ENCODE peak calls at places on chromosome 17, in six cellular contexts. U is AG10803; M is fibroblast of pulmonary artery; Q is fibroblast of the aortic adventitia; N is CD8-positive, alpha-beta T cell; J is prostate gland. C is an unnamed sample.

GRCh38 chr17:27506348-27507218 is 50.3 kb downstream of the KSR1 start:
- DNase-seq in N (no peak), Q (no peak), U (no peak), J (no peak), M (no peak), C (no peak)

GRCh38 chr17:58661499-58661898 is 30.3 kb downstream of the TEX14 start:
- DNase-seq in M (no peak), N (no peak), J (no peak), Q (no peak), U (no peak), C (no peak)

GRCh38 chr17:12522743-12523181 is 142.9 kb upstream of the MYOCD start:
- DNase-seq in Q (peak), J (peak), N (no peak), U (peak), M (peak), C (peak)

GRCh38 chr17:10600551-10600950 is 51.1 kb upstream of the MYH2 start:
- DNase-seq in J (no peak), M (peak), U (peak), Q (peak), N (no peak), C (peak)

GRCh38 chr17:35312790-35313711 is 60.4 kb downstream of the SLFN11 start:
- DNase-seq in N (peak), M (peak), Q (peak), U (peak), J (peak), C (peak)

GRCh38 chr17:4405699-4406098 is 28.0 kb upstream of the SPNS3 start:
- DNase-seq in U (no peak), M (no peak), Q (no peak), J (no peak), N (no peak), C (no peak)

GRCh38 chr17:3885970-3886369 is 6.9 kb downstream of the CAMKK1 start:
- DNase-seq in M (peak), N (no peak), J (no peak), U (peak), Q (peak), C (peak)

GRCh38 chr17:5419959-5420653 is at the start of gene RPAIN:
- DNase-seq in Q (no peak), U (peak), M (peak), N (peak), J (peak), C (peak)

GRCh38 chr17:57530508-57530907 is 214.6 kb downstream of the CCDC182 start:
- DNase-seq in N (no peak), U (peak), Q (no peak), J (no peak), M (peak), C (no peak)

GRCh38 chr17:7241783-7242716 is at the start of gene GABARAP:
- DNase-seq in J (peak), M (peak), Q (peak), N (peak), U (peak), C (peak)

GRCh38 chr17:20944014-20944905 is 98.6 kb downstream of the USP22 start:
- DNase-seq in M (no peak), U (no peak), J (peak), Q (no peak), N (no peak), C (no peak)

GRCh38 chr17:76270127-76270592 is 5.0 kb downstream of the UBALD2 start:
- DNase-seq in Q (no peak), J (no peak), M (no peak), N (peak), U (no peak), C (no peak)

GRCh38 chr17:4033751-4034251 is 69.6 kb upstream of the ATP2A3 start:
- DNase-seq in N (no peak), Q (no peak), M (no peak), U (no peak), J (no peak), C (no peak)

GRCh38 chr17:2967515-2967914 is 95.9 kb downstream of the OR1D5 start:
- DNase-seq in N (no peak), Q (peak), M (no peak), U (no peak), J (no peak), C (no peak)

GRCh38 chr17:27236710-27237315 is 57.1 kb upstream of the WSB1 start:
- DNase-seq in U (peak), Q (peak), N (peak), J (peak), M (peak), C (peak)

GRCh38 chr17:7440113-7440822 is 956 bp downstream of the FGF11 start:
- DNase-seq in U (no peak), M (no peak), Q (peak), N (peak), J (peak), C (peak)

GRCh38 chr17:56891751-56892150 is 22.1 kb downstream of the TRIM25 start:
- DNase-seq in J (no peak), Q (no peak), M (no peak), U (no peak), N (peak), C (peak)

GRCh38 chr17:9232591-9233270 is 211.4 kb downstream of the NTN1 start:
- DNase-seq in N (no peak), Q (no peak), J (no peak), U (peak), M (no peak), C (no peak)

GRCh38 chr17:14513835-14514234 is 213.0 kb downstream of the HS3ST3B1 start:
- DNase-seq in U (no peak), Q (no peak), M (no peak), N (no peak), J (no peak), C (no peak)

DNA sequence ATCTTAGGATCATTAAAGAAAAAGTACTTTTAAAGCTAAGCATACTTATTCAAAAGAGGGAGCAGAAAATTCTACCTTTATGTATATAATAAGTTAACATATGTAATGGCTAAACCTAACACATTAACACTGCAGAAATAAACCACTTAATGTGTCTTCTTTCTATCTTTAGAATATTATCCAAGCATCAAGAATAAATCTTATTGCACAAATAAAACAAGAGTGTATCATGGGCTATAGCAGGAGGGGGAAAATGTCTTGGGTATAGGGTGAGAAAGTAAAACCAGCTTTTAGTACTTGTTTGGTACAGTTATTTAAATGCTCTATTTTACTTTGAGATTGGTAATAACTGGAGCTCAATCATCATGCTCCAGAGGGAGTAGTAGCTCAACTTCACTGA is 10.9 kb downstream of the PRKCA start:
- DNase-seq in M (no peak), Q (no peak), J (no peak), U (no peak), N (no peak), C (no peak)
- TF ChIP-seq CTCF in M (no peak), Q (no peak), J (no peak), U (no peak), N (no peak), C (no peak)

GRCh38 chr17:44314524-44314868 is 6.1 kb downstream of the RUNDC3A start:
- DNase-seq in U (no peak), Q (no peak), M (no peak), J (no peak), N (no peak), C (no peak)
- H3K4me3 ChIP-seq in U (no peak), Q (no peak), M (no peak), J (no peak), N (peak), C (no peak)

GRCh38 chr17:30570596-30571265 is 93.5 kb downstream of the GOSR1 start:
- DNase-seq in M (no peak), J (no peak), N (no peak), U (no peak), Q (no peak), C (no peak)

GRCh38 chr17:30559656-30560055 is 82.4 kb downstream of the GOSR1 start:
- DNase-seq in U (no peak), J (no peak), Q (no peak), M (no peak), N (no peak), C (no peak)

GRCh38 chr17:30570191-30570590 is 93.0 kb downstream of the GOSR1 start:
- DNase-seq in M (no peak), N (no peak), Q (no peak), U (no peak), J (no peak), C (no peak)

GRCh38 chr17:30567231-30568116 is 90.3 kb downstream of the GOSR1 start:
- DNase-seq in Q (no peak), N (no peak), M (no peak), J (no peak), U (no peak), C (no peak)

GRCh38 chr17:30565073-30565935 is 88.1 kb downstream of the GOSR1 start:
- DNase-seq in N (no peak), Q (no peak), J (no peak), U (no peak), M (peak), C (no peak)
- TF ChIP-seq CTCF in N (no peak), Q (no peak), J (no peak), U (no peak), M (peak), C (no peak)

DNA sequence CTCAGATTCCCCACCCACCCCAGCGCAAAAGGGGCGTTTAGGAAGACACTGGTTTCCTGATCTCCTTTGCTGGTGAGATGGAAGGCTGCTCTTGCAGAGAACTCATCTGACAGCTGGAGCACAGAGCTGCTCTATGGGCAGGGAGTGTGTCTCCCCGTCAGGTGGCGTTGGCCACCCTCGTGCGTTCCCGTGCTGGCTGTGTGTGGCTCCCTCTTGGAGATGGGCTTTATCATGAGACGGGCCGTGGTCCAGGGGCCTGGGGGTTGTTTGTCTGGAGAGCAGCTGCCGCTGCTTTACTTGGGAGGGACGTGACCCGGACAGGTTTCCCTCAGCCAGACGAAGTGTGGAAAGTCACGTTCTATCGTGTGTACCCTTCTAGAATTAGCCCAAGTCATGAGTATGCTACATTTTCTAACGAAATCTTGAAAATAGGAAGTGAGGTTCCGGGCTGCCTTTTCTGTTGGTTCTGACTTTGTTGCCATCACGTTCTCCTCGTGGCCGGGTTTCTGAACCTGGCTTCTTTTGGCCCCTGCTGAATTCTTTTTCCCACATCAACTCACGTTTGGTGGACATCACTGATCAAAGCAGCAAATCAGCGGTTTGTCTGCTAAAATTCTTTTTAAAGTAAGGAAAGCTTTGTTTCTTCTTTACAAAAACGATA is 105.6 kb upstream of the CHMP6 start:
- DNase-seq in Q (no peak), U (no peak), M (no peak), J (no peak), N (no peak), C (no peak)
- H3K4me3 ChIP-seq in Q (no peak), U (no peak), M (no peak), J (no peak), N (no peak), C (no peak)

DNA sequence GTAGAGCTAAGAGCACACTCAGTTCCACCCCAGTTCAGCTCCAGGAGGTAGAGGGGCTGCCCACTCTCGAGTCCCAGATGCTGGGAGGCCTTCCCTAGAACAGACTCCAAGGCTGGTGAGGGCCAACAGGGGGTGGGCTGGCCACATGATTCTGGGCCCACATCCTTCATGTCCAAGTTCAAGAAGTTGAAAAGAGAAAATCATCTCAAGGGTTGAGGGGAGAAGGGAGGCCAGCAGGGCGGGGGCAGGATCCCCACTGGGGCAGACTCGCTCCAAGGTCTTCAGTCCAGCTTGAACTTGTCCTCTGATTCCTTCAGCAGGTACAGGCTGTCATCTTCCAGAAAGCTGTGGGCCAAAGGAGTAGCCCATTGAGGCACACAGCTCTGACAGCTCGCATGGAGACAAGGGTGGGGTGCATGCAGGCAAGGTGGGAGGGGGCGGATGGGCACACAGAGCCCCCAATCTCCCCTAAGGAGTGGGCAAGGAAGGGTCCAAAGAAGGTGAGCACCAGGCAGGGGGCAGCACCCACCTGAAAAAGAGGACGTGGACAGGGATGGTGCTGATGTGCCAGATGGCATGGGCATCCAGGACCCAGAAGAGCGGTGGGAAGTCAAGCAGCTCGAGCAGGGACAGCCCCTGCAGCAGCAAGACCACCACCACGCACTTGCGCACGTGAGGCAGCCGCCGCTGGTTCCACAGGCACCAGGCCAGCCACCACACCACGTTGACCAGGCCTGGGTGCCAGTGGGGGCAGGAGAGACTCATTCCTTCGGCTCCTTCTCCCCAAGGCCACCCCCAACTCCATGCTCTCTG is 4.5 kb downstream of the PNMT start:
- DNase-seq in Q (no peak), M (no peak), U (no peak), N (no peak), J (no peak), C (no peak)
- TF ChIP-seq CTCF in Q (no peak), M (no peak), U (no peak), N (peak), J (no peak), C (no peak)

GRCh38 chr17:511833-512251 is 159.2 kb upstream of the RPH3AL start:
- DNase-seq in M (no peak), U (peak), N (no peak), J (no peak), Q (peak), C (no peak)

GRCh38 chr17:511001-511690 is 158.5 kb upstream of the RPH3AL start:
- DNase-seq in J (no peak), M (peak), N (no peak), U (peak), Q (peak), C (peak)

GRCh38 chr17:510223-510917 is 157.8 kb upstream of the RPH3AL start:
- DNase-seq in U (no peak), J (no peak), Q (no peak), M (no peak), N (no peak), C (no peak)

GRCh38 chr17:512926-513325 is 160.3 kb upstream of the RPH3AL start:
- DNase-seq in Q (peak), N (no peak), U (peak), M (no peak), J (no peak), C (no peak)

GRCh38 chr17:512311-512710 is 159.7 kb upstream of the RPH3AL start:
- DNase-seq in U (no peak), Q (no peak), J (no peak), M (no peak), N (no peak), C (no peak)
- H3K4me3 ChIP-seq in U (peak), Q (no peak), J (no peak), M (no peak), N (no peak), C (no peak)

DNA sequence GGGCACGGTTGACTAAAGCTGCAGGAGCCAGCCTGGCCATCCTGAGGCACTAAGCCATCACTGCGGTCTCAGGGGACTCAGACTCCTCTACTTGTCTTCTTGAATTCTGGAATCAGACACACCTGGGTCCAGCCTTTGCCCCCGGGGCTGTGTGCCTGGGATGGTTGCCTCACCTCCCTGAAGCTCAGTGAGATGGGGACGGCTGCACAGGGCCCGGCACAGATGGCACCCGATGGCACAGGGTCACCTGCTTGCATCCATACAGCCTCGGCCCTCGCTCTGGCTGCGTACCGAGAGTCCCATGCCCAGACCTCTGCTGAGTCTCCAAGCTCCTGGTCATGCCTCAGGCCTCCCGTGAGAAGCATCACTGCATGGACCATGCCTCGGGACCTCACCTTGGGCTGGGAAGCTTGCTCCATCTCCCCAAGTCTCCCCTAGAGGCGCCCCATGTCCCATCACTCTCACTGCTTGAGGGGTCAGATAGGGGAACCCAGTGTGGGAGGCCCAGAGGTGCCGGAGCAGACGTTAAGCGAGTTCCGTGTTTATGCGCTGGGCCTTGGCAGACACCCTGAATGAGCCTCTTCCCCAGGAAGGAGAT is 316.3 kb downstream of the SEC14L1 start:
- DNase-seq in M (no peak), Q (no peak), J (no peak), N (peak), U (no peak), C (no peak)
- TF ChIP-seq CTCF in M (no peak), Q (no peak), J (no peak), N (no peak), U (no peak), C (no peak)

GRCh38 chr17:40309031-40309937 is at the start of gene RARA:
- DNase-seq in J (no peak), M (peak), N (peak), Q (peak), U (no peak), C (no peak)
- H3K4me3 ChIP-seq in J (peak), M (peak), N (peak), Q (peak), U (peak), C (peak)

DNA sequence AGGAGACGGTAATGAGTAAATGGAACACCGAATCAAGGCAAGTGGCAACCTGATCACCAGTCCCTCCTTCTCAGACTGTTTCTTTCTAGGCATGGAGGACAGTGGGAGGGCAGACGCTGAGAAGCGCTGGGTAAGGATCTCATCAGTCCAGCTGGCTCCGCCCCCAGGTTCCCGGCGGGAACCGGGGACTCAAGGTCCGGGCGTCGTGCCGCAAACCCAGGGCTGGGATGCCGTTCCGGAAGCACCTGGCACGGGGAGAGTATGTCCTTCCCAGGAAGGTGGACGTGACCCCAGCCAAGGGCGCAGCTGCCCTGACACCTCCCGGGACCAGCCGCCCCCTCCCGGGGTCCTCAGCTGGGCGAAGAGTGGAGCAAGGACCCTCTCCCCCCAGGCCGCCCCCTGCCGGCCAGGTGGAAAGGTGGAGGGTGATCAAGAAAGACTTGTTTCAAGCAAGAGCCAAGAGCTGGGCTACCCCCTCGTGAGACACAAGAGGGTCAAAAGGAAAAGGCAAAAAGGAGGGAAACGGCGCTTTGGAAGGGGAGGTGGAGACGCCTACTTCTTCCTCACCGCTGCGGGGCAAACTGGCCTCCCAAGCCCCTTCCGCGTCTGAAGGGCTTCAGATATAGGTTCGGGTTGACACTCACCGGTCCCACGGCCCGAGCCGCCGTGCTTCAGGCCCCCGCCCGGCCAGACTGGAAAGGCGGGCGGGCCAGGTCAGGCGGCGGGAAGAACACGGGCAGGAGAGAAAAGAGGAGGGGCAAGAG is at the start of gene MYO19:
- DNase-seq in U (peak), M (peak), N (peak), Q (peak), J (peak), C (peak)
- TF ChIP-seq CTCF in U (peak), M (peak), N (peak), Q (peak), J (peak), C (peak)

GRCh38 chr17:82729479-82730260 is 5.7 kb upstream of the FN3K start:
- DNase-seq in Q (no peak), N (no peak), U (no peak), J (no peak), M (no peak), C (no peak)
- H3K4me3 ChIP-seq in Q (no peak), N (no peak), U (no peak), J (no peak), M (no peak), C (no peak)